ENCODE peak calls at places on chromosomes 16 and 17, in eight cellular contexts. H is tibial nerve, U is osteocyte, K is breast epithelium, D is MM.1S, Q is cardiac fibroblast, P is RWPE1, L is neural crest cell. O is an unnamed sample.

GRCh38 chr16:11219188-11219587 is 36.8 kb downstream of the SOCS1 start:
- DNase-seq in P (no peak), K (no peak), D (no peak), H (no peak), Q (peak; percentile 41), U (no peak), L (no peak), O (no peak)

GRCh38 chr16:85107532-85107931 is 4.7 kb downstream of the CIBAR2 start:
- DNase-seq in H (no peak), U (no peak), Q (no peak), D (no peak), P (no peak), K (no peak), L (no peak), O (no peak)

GRCh38 chr17:81828656-81829055 is 4.4 kb downstream of the MCRIP1 start:
- DNase-seq in H (no peak), U (no peak), D (no peak), Q (no peak), L (peak; percentile 25), P (no peak), K (no peak), O (no peak)

GRCh38 chr17:73335591-73336503 is 24.0 kb upstream of the CDC42EP4 start:
- DNase-seq in Q (no peak), P (no peak), H (no peak), D (no peak), L (no peak), U (no peak), K (no peak), O (no peak)

GRCh38 chr16:79355600-79356358 is 244.8 kb downstream of the MAF start:
- DNase-seq in L (no peak), Q (no peak), P (no peak), K (no peak), D (no peak), U (no peak), H (no peak), O (no peak)

GRCh38 chr16:84062734-84063640 is 20.4 kb upstream of the SLC38A8 start:
- DNase-seq in H (peak; percentile 71), L (peak; percentile 94), U (peak; percentile 92), D (no peak), P (peak; percentile 60), Q (peak; percentile 85), K (peak; percentile 32), O (peak; percentile 70)

GRCh38 chr16:24288516-24288915 is 32.4 kb downstream of the CACNG3 start:
- DNase-seq in U (no peak), Q (no peak), D (no peak), L (no peak), P (no peak), K (no peak), H (no peak), O (no peak)

GRCh38 chr17:49229805-49230600 is 584 bp downstream of the PHOSPHO1 start:
- DNase-seq in P (no peak), K (no peak), D (no peak), U (no peak), Q (no peak), H (no peak), L (no peak), O (peak; percentile 26)

GRCh38 chr17:62562656-62563055 is 64.8 kb upstream of the MRC2 start:
- DNase-seq in H (no peak), Q (peak; percentile 77), U (no peak), L (no peak), D (no peak), P (no peak), K (no peak), O (no peak)

GRCh38 chr17:2059837-2060658 is 5.1 kb downstream of the HIC1 start:
- DNase-seq in L (no peak), H (no peak), Q (no peak), D (no peak), U (no peak), K (no peak), P (no peak), O (no peak)

GRCh38 chr16:69741951-69742904 is 12.5 kb downstream of the NOB1 start:
- DNase-seq in U (peak; percentile 93), K (peak; percentile 86), L (no peak), D (no peak), P (no peak), H (peak; percentile 91), Q (peak; percentile 62), O (no peak)

GRCh38 chr17:360141-360705 is 7.6 kb upstream of the RPH3AL start:
- DNase-seq in L (no peak), K (no peak), U (no peak), H (no peak), P (no peak), Q (no peak), D (no peak), O (no peak)

GRCh38 chr17:66952031-66952524 is 12.4 kb upstream of the CACNG4 start:
- DNase-seq in U (no peak), K (peak; percentile 96), L (no peak), H (no peak), Q (peak; percentile 57), D (no peak), P (peak; percentile 90), O (no peak)

GRCh38 chr16:78596996-78597422 is 497.6 kb downstream of the WWOX start:
- DNase-seq in K (no peak), U (no peak), P (no peak), H (no peak), L (no peak), Q (no peak), D (no peak), O (no peak)

GRCh38 chr16:72434159-72434558 is 262.2 kb upstream of the PMFBP1 start:
- DNase-seq in Q (peak; percentile 56), D (no peak), H (no peak), U (no peak), L (no peak), P (no peak), K (no peak), O (no peak)

GRCh38 chr17:14918540-14918939 is 346.6 kb downstream of the PMP22 start:
- DNase-seq in Q (peak; percentile 22), H (no peak), L (no peak), P (no peak), D (no peak), U (no peak), K (no peak), O (no peak)

GRCh38 chr17:36849871-36850348 is 87.4 kb upstream of the LHX1 start:
- DNase-seq in H (no peak), D (no peak), L (no peak), P (peak; percentile 79), K (no peak), Q (peak; percentile 72), U (no peak), O (peak; percentile 48)

GRCh38 chr17:4444782-4445473 is 11.2 kb downstream of the SPNS3 start:
- DNase-seq in L (no peak), P (no peak), H (no peak), U (no peak), D (no peak), Q (peak; percentile 37), K (peak; percentile 53), O (no peak)

GRCh38 chr16:58086381-58087208 is 42.6 kb downstream of the CFAP20 start:
- DNase-seq in H (no peak), U (no peak), K (no peak), P (no peak), Q (no peak), D (no peak), L (no peak), O (no peak)

DNA sequence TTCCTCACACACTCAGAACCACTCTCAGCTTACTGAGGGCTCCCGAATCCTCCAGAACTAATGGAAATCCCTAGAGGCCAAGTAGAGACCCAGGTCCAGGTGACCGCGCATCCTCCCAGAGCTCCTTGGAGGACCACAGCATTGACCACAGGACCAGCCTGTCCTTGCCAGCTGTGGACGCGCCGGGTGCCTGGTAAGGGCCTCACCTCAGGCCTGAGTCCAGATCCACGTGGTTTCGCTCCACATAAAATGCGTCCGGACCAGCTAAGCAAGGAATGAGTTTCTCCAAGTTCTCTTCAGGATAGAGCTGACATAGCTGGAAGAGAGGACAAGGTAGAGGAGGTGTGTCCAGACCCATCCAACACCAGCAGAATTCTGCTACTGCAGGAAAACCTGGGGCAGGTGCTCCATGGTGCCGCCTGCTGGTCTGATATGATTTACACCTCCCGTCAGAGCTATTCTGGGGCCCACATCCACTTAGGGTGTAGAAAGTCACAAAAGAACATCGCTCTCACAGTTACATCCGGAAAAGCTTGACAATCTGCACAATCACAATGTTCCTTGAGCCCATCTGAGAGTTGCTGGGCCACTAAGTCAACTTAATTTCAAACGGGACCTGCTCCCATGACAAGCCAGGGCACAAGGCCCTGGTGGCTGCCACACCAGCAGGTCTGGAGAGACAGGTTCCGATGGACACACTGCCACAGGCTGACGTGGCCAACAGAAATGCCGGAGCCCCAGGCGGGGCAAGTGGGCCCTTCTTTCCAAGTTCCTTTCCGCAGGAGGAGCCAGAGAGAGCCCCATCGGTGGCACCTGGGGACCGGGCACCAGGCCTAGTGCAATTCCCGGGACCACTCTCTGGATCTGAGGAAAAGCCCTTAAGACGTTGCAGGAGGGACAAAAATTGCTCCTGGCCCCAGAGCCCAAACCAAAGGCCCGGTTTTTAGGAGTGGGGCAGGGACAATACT is 28.5 kb downstream of the MAP1LC3B start:
- DNase-seq in H (no peak), P (no peak), K (no peak), Q (no peak), U (no peak), L (no peak), D (no peak), O (no peak)
- TF ChIP-seq CTCF in H (no peak), P (no peak), K (no peak), Q (peak; percentile 17), U (no peak), L (no peak), D (peak; percentile 27), O (no peak)

GRCh38 chr16:87653234-87653633 is 50.9 kb downstream of the JPH3 start:
- DNase-seq in K (no peak), D (no peak), P (peak; percentile 21), U (no peak), Q (no peak), H (no peak), L (no peak), O (no peak)
- TF ChIP-seq CTCF in K (no peak), D (peak; percentile 19), P (peak; percentile 19), U (peak; percentile 50), Q (peak; percentile 50), H (no peak), L (peak; percentile 54), O (no peak)

DNA sequence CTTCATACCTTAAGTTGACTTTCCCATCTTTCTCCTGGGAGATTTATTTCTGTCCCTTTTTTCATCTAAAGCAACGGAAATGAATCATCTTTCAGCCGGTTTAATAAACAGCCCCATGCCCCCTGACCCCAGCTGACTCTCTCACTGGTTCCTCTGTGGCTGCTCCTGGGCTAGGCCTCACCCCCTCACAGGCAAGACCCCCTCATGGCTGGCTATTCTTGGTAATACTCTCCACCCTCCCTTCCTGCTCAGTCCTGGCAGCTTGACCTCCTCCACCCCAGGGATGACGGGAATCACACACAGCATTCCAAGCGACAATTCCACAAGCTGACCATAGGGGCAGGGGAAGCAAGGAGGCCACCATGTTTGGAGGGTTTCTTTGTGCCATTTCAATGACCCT is 1.5 kb upstream of the ADAP2 start:
- DNase-seq in D (no peak), U (no peak), P (no peak), H (no peak), L (no peak), K (no peak), Q (peak; percentile 18), O (no peak)
- TF ChIP-seq CTCF in D (no peak), U (no peak), P (no peak), H (no peak), L (no peak), K (no peak), Q (peak; percentile 15), O (no peak)

GRCh38 chr16:68590201-68590994 is 51.3 kb downstream of the ZFP90 start:
- DNase-seq in H (no peak), Q (peak; percentile 65), U (peak; percentile 93), D (no peak), L (peak; percentile 83), P (peak; percentile 75), K (peak; percentile 44), O (peak; percentile 67)

GRCh38 chr16:68596266-68596665 is 48.8 kb upstream of the CDH3 start:
- DNase-seq in L (no peak), P (no peak), K (no peak), U (no peak), H (no peak), Q (no peak), D (no peak), O (no peak)

GRCh38 chr16:68592466-68593337 is 52.4 kb upstream of the CDH3 start:
- DNase-seq in P (peak; percentile 17), D (no peak), Q (peak; percentile 11), U (no peak), L (no peak), H (no peak), K (no peak), O (peak; percentile 34)
- TF ChIP-seq CTCF in P (no peak), D (peak; percentile 37), Q (peak; percentile 32), U (peak; percentile 38), L (peak; percentile 51), H (no peak), K (no peak), O (no peak)